ENCODE peak calls at places on chromosomes 12 and 14, in four cellular contexts. Q is GM04504; M is stimulated activated CD4-positive, alpha-beta T cell treated with anti-CD3 and anti-CD28 coated beads, TNF-alpha, amount 100 ng/mL, for 48 hours; R is anterior cingulate cortex. O is an unnamed sample.

GRCh38 chr14:64861916-64862315 is 17.8 kb downstream of the SPTB start:
- DNase-seq in R (no peak), Q (no peak), M (no peak), O (no peak)

GRCh38 chr14:101076451-101077220 is 173.1 kb upstream of the RTL1 start:
- DNase-seq in R (no peak), M (no peak), Q (no peak), O (no peak)

GRCh38 chr12:67784831-67785230 is 136.3 kb downstream of the DYRK2 start:
- DNase-seq in R (no peak), M (no peak), Q (no peak), O (no peak)

GRCh38 chr14:71415404-71415690 is 508.1 kb downstream of the PCNX1 start:
- DNase-seq in M (no peak), Q (no peak), R (no peak), O (no peak)

GRCh38 chr12:47080725-47081502 is 1.2 kb upstream of the AMIGO2 start:
- DNase-seq in Q (no peak), R (no peak), M (peak; percentile 70), O (no peak)

GRCh38 chr14:100330396-100330931 is 7.3 kb downstream of the SLC25A47 start:
- DNase-seq in R (no peak), M (no peak), Q (no peak), O (no peak)

GRCh38 chr12:102811125-102811737 is 105.8 kb downstream of the PAH start:
- DNase-seq in Q (no peak), R (no peak), M (no peak), O (no peak)

GRCh38 chr14:51014086-51014485 is 69.8 kb upstream of the PYGL start:
- DNase-seq in M (no peak), Q (peak; percentile 94), R (no peak), O (peak; percentile 76)

GRCh38 chr14:54774824-54775223 is 127.8 kb downstream of the GCH1 start:
- DNase-seq in M (no peak), Q (no peak), R (no peak), O (no peak)

GRCh38 chr12:39919790-39920189 is 186.1 kb downstream of the SLC2A13 start:
- DNase-seq in M (no peak), Q (no peak), R (no peak), O (no peak)

GRCh38 chr12:113384778-113385177 is 18.9 kb downstream of the SDS start:
- DNase-seq in M (no peak), R (no peak), Q (no peak), O (no peak)

GRCh38 chr12:6542209-6543009 is 8.1 kb downstream of the GAPDH start:
- DNase-seq in R (no peak), Q (no peak), M (no peak), O (no peak)

GRCh38 chr12:69897744-69898143 is 72.7 kb downstream of the MYRFL start:
- DNase-seq in M (no peak), R (peak; percentile 32), Q (peak; percentile 70), O (no peak)

GRCh38 chr14:55684956-55685584 is 105.1 kb downstream of the KTN1 start:
- DNase-seq in M (no peak), R (no peak), Q (no peak), O (no peak)

GRCh38 chr14:68958553-68958952 is 20.5 kb downstream of the ACTN1 start:
- DNase-seq in M (no peak), Q (no peak), R (no peak), O (no peak)

GRCh38 chr12:107748472-107748871 is 12.5 kb downstream of the PRDM4 start:
- DNase-seq in R (no peak), M (no peak), Q (peak; percentile 46), O (no peak)

GRCh38 chr14:73168274-73168673 is 32.0 kb downstream of the PSEN1 start:
- DNase-seq in Q (no peak), R (peak; percentile 55), M (no peak), O (no peak)

GRCh38 chr12:131711551-131712205 is 788 bp downstream of the SFSWAP start:
- DNase-seq in M (no peak), R (no peak), Q (no peak), O (no peak)

GRCh38 chr12:132620893-132621656 is 2.5 kb downstream of the P2RX2 start:
- DNase-seq in R (no peak), M (no peak), Q (no peak), O (no peak)

GRCh38 chr14:65329481-65329880 is 83.0 kb upstream of the FUT8 start:
- DNase-seq in Q (no peak), M (no peak), R (no peak), O (no peak)

GRCh38 chr14:90419200-90419599 is 22.4 kb downstream of the CALM1 start:
- DNase-seq in R (peak; percentile 31), Q (peak; percentile 85), M (no peak), O (peak; percentile 86)

GRCh38 chr12:32400866-32401265 is 1.5 kb downstream of the FGD4 start:
- DNase-seq in Q (no peak), M (no peak), R (no peak), O (no peak)

GRCh38 chr14:75334191-75335051 is 55.8 kb downstream of the FOS start:
- DNase-seq in R (peak; percentile 15), Q (no peak), M (peak; percentile 24), O (no peak)

GRCh38 chr12:6029401-6029800 is 84.3 kb upstream of the ANO2 start:
- DNase-seq in R (no peak), M (no peak), Q (no peak), O (no peak)